ENCODE peak calls at places on chromosomes 4 and X, in five cellular contexts. V, D, P, H and J are unnamed samples.

GRCh38 chr4:111154924-111155323 is 532.0 kb upstream of the PITX2 start:
- DNase-seq in V (no peak), D (no peak), P (no peak), H (no peak), J (no peak)

GRCh38 chr4:81573817-81574216 is 102.1 kb upstream of the RASGEF1B start:
- DNase-seq in V (no peak), D (no peak), P (no peak), H (no peak), J (no peak)

GRCh38 chr4:113471141-113471860 is 290.2 kb downstream of the CAMK2D start:
- DNase-seq in V (no peak), D (no peak), P (no peak), H (no peak), J (no peak)

GRCh38 chr4:183571350-183572076 is 66.7 kb downstream of the ING2 start:
- DNase-seq in V (peak; percentile 92), D (no peak), P (no peak), H (peak; percentile 55), J (peak; percentile 54)

GRCh38 chr4:73883306-73883705 is 14.1 kb downstream of the CXCL1 start:
- DNase-seq in V (no peak), D (no peak), P (no peak), H (no peak), J (no peak)

GRCh38 chr4:33184684-33185083 is 2464.5 kb downstream of the PCDH7 start:
- DNase-seq in V (no peak), D (no peak), P (no peak), H (no peak), J (no peak)

GRCh38 chr4:13851541-13851940 is 224.0 kb upstream of the BOD1L1 start:
- DNase-seq in V (no peak), D (no peak), P (no peak), H (no peak), J (no peak)

GRCh38 chrX:107971636-107972035 is 10.5 kb downstream of the TEX13B start:
- DNase-seq in V (no peak), D (no peak), P (no peak), H (no peak), J (no peak)

GRCh38 chr4:138958519-138958918 is 57.1 kb upstream of the NOCT start:
- DNase-seq in V (no peak), D (no peak), P (no peak), H (no peak), J (no peak)

GRCh38 chr4:86816463-86817107 is 32.6 kb downstream of the SLC10A6 start:
- DNase-seq in V (no peak), D (no peak), P (peak; percentile 53), H (no peak), J (no peak)

GRCh38 chr4:7559741-7560376 is 125.1 kb upstream of the PSAPL1 start:
- DNase-seq in V (no peak), D (no peak), P (no peak), H (no peak), J (no peak)

GRCh38 chr4:4838602-4839470 is 20.6 kb upstream of the MSX1 start:
- DNase-seq in V (no peak), D (no peak), P (no peak), H (peak; percentile 37), J (no peak)

GRCh38 chr4:54566608-54567007 is 91.1 kb upstream of the KIT start:
- DNase-seq in V (no peak), D (no peak), P (no peak), H (peak; percentile 85), J (no peak)

GRCh38 chr4:185186769-185187168 is 17.0 kb downstream of the CFAP97 start:
- DNase-seq in V (no peak), D (no peak), P (no peak), H (no peak), J (no peak)

GRCh38 chrX:39705299-39705698 is 392.5 kb downstream of the BCOR start:
- DNase-seq in V (peak; percentile 88), D (peak; percentile 14), P (peak; percentile 44), H (peak; percentile 69), J (no peak)

GRCh38 chr4:54843106-54843505 is 185.3 kb downstream of the KIT start:
- DNase-seq in V (no peak), D (no peak), P (no peak), H (no peak), J (no peak)

GRCh38 chr4:76659103-76659490 is 224.1 kb downstream of the SHROOM3 start:
- DNase-seq in V (no peak), D (no peak), P (no peak), H (no peak), J (no peak)

GRCh38 chrX:72019487-72019886 is 108.8 kb downstream of the NHSL2 start:
- DNase-seq in V (no peak), D (no peak), P (no peak), H (peak; percentile 17), J (no peak)

GRCh38 chr4:145679520-145679919 is 426 bp upstream of the C4orf51 start:
- DNase-seq in V (peak; percentile 23), D (peak; percentile 60), P (no peak), H (no peak), J (no peak)

GRCh38 chrX:25968920-25969319 is 169.2 kb upstream of the MAGEB18 start:
- DNase-seq in V (no peak), D (no peak), P (no peak), H (peak; percentile 88), J (peak; percentile 38)

GRCh38 chr4:89069481-89069880 is 12.5 kb upstream of the FAM13A start:
- DNase-seq in V (no peak), D (no peak), P (no peak), H (no peak), J (no peak)

GRCh38 chr4:17173300-17173699 is 274.9 kb upstream of the LDB2 start:
- DNase-seq in V (no peak), D (no peak), P (no peak), H (peak; percentile 82), J (peak; percentile 6)

GRCh38 chrX:22196151-22196550 is 76.6 kb upstream of the CBLL2 start:
- DNase-seq in V (no peak), D (no peak), P (no peak), H (no peak), J (no peak)

GRCh38 chrX:150036641-150037040 is 98.3 kb upstream of the EOLA2 start:
- DNase-seq in V (no peak), D (no peak), P (no peak), H (no peak), J (no peak)

GRCh38 chr4:136036744-136037143 is 1495.5 kb downstream of the PCDH18 start:
- DNase-seq in V (no peak), D (no peak), P (no peak), H (no peak), J (no peak)

GRCh38 chrX:129931411-129932136 is 25.6 kb downstream of the UTP14A start:
- DNase-seq in V (peak; percentile 96), D (peak; percentile 74), P (peak; percentile 84), H (peak; percentile 94), J (peak; percentile 94)

GRCh38 chrX:38628587-38628986 is 67.2 kb downstream of the TSPAN7 start:
- DNase-seq in V (no peak), D (no peak), P (no peak), H (no peak), J (no peak)

GRCh38 chrX:38632516-38632915 is 71.2 kb downstream of the TSPAN7 start:
- DNase-seq in V (no peak), D (no peak), P (no peak), H (no peak), J (no peak)

DNA sequence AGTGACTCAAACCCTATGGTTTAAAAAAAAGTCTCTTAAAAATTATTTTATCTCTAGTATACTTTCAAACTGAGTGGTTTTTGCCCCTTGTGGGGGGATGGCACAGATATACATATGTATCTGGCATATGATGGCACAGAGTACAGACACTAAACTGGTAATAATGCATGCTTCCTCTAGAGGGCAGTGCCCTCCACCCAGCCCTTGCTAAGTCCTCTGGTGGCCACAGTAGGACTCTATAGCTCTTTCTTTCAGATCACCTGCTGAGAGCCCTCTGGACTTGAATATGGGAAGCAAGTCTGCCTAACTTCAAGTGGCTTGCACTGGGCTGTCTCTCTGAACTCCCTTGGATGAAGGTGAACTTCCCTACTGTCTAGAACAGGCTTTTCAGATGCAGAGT is 66.3 kb downstream of the TSPAN7 start:
- DNase-seq in V (no peak), D (no peak), P (no peak), H (peak; percentile 73), J (peak; percentile 21)
- TF ChIP-seq CTCF in V (peak; percentile 43), D (no peak), P (no peak), H (peak; percentile 86), J (peak; percentile 52)

DNA sequence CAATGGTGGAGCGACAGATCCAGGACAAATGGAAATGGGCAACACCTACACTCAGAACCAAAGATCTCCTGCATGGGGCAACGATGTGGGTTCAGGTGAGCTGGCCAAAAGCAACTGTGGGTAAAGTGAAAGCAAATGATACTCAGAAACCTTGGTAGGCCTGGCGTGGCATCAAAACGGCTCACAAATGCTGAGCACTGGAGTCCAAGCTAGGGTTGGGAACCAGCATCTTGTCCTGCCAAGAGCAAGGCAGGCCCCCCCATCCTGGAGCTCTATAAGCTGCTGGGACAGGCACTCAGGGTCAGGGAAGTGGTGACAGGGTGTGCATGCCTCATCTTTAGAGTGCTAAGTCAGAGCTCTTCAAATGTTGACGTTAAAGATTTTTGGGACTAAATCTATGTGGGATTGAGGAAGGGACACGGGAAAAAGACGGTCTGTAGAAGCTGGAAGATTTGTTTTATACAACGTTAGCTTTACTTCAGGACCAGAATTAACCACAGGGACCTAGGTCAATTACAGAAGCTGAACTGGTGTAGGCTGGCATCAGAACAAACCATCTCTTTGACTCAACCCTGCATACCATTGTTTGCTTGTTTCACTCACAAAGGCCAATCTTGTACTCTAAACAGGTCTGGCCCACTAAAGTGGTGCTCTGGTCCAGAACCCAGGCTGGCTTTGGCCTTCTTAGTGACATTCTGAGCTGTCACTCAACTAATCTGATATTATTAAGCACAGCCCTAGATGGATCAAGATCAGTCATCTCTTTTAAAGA is 10.7 kb downstream of the ATP8A1 start:
- DNase-seq in V (peak; percentile 15), D (no peak), P (no peak), H (no peak), J (no peak)
- H3K4me1 ChIP-seq in V (peaks cover 12% of the 10 kb centered on the region), D (no peaks in the 10 kb centered on the region), P (no peaks in the 10 kb centered on the region), H (peaks cover 4% of the 10 kb centered on the region), J (peaks cover 23% of the 10 kb centered on the region)

DNA sequence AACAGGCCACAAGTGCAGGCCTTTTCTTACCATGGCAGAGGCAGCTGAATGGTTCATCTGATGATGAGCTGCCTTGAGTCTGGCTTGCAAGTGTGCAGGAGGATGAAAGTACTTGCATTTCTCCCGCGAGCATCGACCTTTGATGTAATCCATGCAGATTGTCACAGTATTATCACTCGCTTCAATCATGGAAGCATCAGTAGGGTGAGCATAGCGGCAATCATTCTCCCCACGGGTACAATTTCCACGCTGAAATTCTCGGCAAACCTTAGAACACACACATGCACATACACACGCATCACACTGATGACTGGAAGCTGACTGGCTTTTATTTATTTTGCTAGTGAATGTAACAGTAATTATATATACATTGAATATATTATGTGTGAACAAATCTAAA is 98.0 kb downstream of the MBNL3 start:
- DNase-seq in V (no peak), D (no peak), P (no peak), H (no peak), J (no peak)
- H3K27me3 ChIP-seq in V (peaks cover 3% of the 10 kb centered on the region), D (no peaks in the 10 kb centered on the region), P (peaks cover 8% of the 10 kb centered on the region), H (no peaks in the 10 kb centered on the region), J (no peaks in the 10 kb centered on the region)

DNA sequence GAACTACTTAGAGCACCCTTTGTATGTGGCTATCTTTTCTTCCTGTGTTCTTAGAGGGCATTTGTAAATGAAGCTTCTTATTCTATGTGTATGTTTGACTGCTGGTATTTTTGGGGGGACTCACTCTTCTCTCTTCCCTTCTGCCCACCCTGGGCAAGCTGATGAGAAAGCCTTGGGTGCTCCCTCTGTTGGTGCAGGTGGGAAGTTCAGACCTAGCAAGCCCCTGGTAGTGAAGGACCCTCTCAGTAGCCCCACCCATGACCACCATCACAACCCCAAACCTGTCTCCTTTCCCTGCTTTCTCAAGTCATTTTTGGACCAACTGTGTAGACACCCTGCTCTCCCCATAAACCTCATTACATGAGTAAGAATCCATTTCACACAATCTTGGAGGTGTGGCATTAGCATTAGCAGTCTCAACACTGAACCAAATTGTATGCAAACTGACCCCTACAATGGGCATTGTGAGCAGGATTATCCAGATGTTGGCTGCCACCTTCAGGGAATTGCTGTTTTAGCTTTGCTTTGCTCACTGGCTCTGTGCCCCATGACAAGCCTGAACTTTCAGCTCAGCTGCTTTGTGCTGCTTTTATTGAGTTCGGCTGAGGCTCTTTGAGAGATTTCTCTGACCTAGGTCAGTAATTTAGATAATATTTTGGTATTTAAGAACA is 27.9 kb downstream of the TRIM61 start:
- DNase-seq in V (no peak), D (no peak), P (no peak), H (peak; percentile 83), J (no peak)
- TF ChIP-seq CTCF in V (no peak), D (no peak), P (no peak), H (peak; percentile 74), J (no peak)